ENCODE peak calls at places on chromosome 19, in ten cellular contexts. Q, P, N, M, B, Y, W, E, F and H are unnamed samples.

GRCh38 chr19:14530005-14530348 is 583 bp downstream of the TECR start:
- DNase-seq in P (no peak), N (peak; percentile 42), Q (peak; percentile 59), E (peak; percentile 87), W (no peak), F (no peak), B (no peak), Y (no peak), M (no peak), H (no peak)

GRCh38 chr19:47305309-47305751 is 4.3 kb upstream of the C5AR1 start:
- DNase-seq in Q (peak; percentile 47), E (peak; percentile 85), P (peak; percentile 81), W (peak; percentile 90), B (no peak), Y (peak; percentile 88), M (peak; percentile 67), F (peak; percentile 86), N (peak; percentile 75), H (peak; percentile 57)

GRCh38 chr19:55659822-55660221 is 5.0 kb downstream of the U2AF2 start:
- DNase-seq in B (no peak), N (no peak), P (no peak), Y (no peak), Q (no peak), F (no peak), E (no peak), M (peak; percentile 20), W (no peak), H (no peak)

GRCh38 chr19:39032164-39032918 is at the start of gene FBXO27:
- DNase-seq in P (no peak), W (no peak), F (no peak), N (no peak), Q (no peak), E (peak; percentile 35), M (no peak), Y (no peak), B (no peak), H (no peak)

GRCh38 chr19:55305491-55305890 is 19.6 kb downstream of the TMEM150B start:
- DNase-seq in Y (no peak), N (peak; percentile 46), Q (peak; percentile 39), M (peak; percentile 51), W (no peak), P (no peak), E (no peak), F (peak; percentile 66), B (no peak), H (peak; percentile 65)

GRCh38 chr19:23273022-23273593 is 22.9 kb upstream of the ZNF724 start:
- DNase-seq in M (no peak), E (no peak), W (no peak), Q (peak; percentile 1), F (no peak), Y (no peak), P (no peak), B (no peak), N (peak; percentile 39), H (no peak)

GRCh38 chr19:17718988-17719711 is at the start of gene MAP1S:
- DNase-seq in B (no peak), W (peak; percentile 25), M (peak; percentile 61), F (peak; percentile 54), Y (peak; percentile 46), E (peak; percentile 84), Q (peak; percentile 34), N (peak; percentile 78), P (peak; percentile 4), H (peak; percentile 92)

GRCh38 chr19:37401078-37401477 is 30.2 kb downstream of the ZNF527 start:
- DNase-seq in P (no peak), N (no peak), E (no peak), Q (no peak), W (no peak), M (no peak), B (no peak), Y (no peak), F (no peak), H (no peak)

GRCh38 chr19:42091300-42092266 is 15.6 kb downstream of the ZNF574 start:
- DNase-seq in P (peak; percentile 34), Y (no peak), B (no peak), F (no peak), N (no peak), W (peak; percentile 64), M (no peak), Q (no peak), E (no peak), H (no peak)

GRCh38 chr19:6752257-6753177 is 13.0 kb downstream of the TRIP10 start:
- DNase-seq in P (no peak), M (peak; percentile 47), F (no peak), Q (no peak), W (no peak), B (no peak), N (no peak), Y (no peak), E (peak; percentile 91), H (no peak)

GRCh38 chr19:6754653-6755463 is 12.4 kb downstream of the SH2D3A start:
- DNase-seq in Y (no peak), F (no peak), B (no peak), E (no peak), Q (no peak), W (no peak), N (no peak), M (no peak), P (no peak), H (no peak)

GRCh38 chr19:6751189-6751588 is 11.7 kb downstream of the TRIP10 start:
- DNase-seq in P (no peak), Q (no peak), E (no peak), F (no peak), N (no peak), Y (no peak), B (no peak), W (no peak), M (no peak), H (no peak)

GRCh38 chr19:6754136-6754535 is 13.1 kb downstream of the SH2D3A start:
- DNase-seq in N (no peak), M (peak; percentile 43), F (no peak), Y (no peak), P (no peak), W (no peak), E (no peak), Q (no peak), B (no peak), H (no peak)

GRCh38 chr19:6753178-6754031 is 13.8 kb downstream of the SH2D3A start:
- DNase-seq in M (peak; percentile 89), F (peak; percentile 58), P (peak; percentile 64), Q (peak; percentile 69), Y (peak; percentile 71), W (peak; percentile 15), B (peak; percentile 41), N (peak; percentile 96), E (peak; percentile 94), H (peak; percentile 91)
- TF ChIP-seq CTCF in M (peak; percentile 72), F (no peak), P (peak; percentile 71), Q (peak; percentile 59), Y (no peak), W (no peak), B (peak; percentile 61), N (peak; percentile 60), E (peak; percentile 49), H (peak; percentile 66)

GRCh38 chr19:19997656-19998268 is 41.5 kb downstream of the ZNF682 start:
- DNase-seq in Y (peak; percentile 61), B (no peak), M (no peak), W (no peak), E (no peak), Q (peak; percentile 17), F (no peak), P (no peak), N (peak; percentile 2), H (no peak)
- TF ChIP-seq CTCF in Y (peak; percentile 91), B (peak; percentile 78), M (no peak), W (no peak), E (peak; percentile 21), Q (peak; percentile 70), F (no peak), P (peak; percentile 70), N (peak; percentile 32), H (no peak)

GRCh38 chr19:1590641-1591397 is 1.8 kb downstream of the MBD3 start:
- DNase-seq in Y (no peak), P (no peak), B (no peak), N (peak; percentile 67), Q (peak; percentile 23), W (no peak), F (no peak), E (peak; percentile 59), M (no peak), H (peak; percentile 70)
- TF ChIP-seq CTCF in Y (no peak), P (peak; percentile 27), B (no peak), N (peak; percentile 51), Q (no peak), W (peak; percentile 37), F (peak; percentile 21), E (peak; percentile 32), M (no peak), H (peak; percentile 70)

GRCh38 chr19:40533508-40533907 is 43.2 kb upstream of the SHKBP1 start:
- DNase-seq in F (peak; percentile 80), M (no peak), N (no peak), E (no peak), P (no peak), Y (no peak), W (no peak), Q (no peak), B (no peak), H (no peak)

GRCh38 chr19:40528533-40529092 is 48.1 kb upstream of the SHKBP1 start:
- DNase-seq in F (no peak), Q (no peak), M (no peak), W (no peak), B (no peak), N (no peak), P (no peak), Y (no peak), E (no peak), H (no peak)

GRCh38 chr19:40528078-40528477 is 48.6 kb upstream of the SHKBP1 start:
- DNase-seq in P (no peak), Y (no peak), F (no peak), W (no peak), M (no peak), Q (no peak), B (no peak), E (no peak), N (no peak), H (no peak)

GRCh38 chr19:40529093-40529954 is 47.3 kb upstream of the SHKBP1 start:
- DNase-seq in Y (peak; percentile 88), M (peak; percentile 87), N (peak; percentile 91), W (peak; percentile 61), Q (peak; percentile 89), P (peak; percentile 26), E (peak; percentile 90), B (no peak), F (peak; percentile 100), H (peak; percentile 99)

DNA sequence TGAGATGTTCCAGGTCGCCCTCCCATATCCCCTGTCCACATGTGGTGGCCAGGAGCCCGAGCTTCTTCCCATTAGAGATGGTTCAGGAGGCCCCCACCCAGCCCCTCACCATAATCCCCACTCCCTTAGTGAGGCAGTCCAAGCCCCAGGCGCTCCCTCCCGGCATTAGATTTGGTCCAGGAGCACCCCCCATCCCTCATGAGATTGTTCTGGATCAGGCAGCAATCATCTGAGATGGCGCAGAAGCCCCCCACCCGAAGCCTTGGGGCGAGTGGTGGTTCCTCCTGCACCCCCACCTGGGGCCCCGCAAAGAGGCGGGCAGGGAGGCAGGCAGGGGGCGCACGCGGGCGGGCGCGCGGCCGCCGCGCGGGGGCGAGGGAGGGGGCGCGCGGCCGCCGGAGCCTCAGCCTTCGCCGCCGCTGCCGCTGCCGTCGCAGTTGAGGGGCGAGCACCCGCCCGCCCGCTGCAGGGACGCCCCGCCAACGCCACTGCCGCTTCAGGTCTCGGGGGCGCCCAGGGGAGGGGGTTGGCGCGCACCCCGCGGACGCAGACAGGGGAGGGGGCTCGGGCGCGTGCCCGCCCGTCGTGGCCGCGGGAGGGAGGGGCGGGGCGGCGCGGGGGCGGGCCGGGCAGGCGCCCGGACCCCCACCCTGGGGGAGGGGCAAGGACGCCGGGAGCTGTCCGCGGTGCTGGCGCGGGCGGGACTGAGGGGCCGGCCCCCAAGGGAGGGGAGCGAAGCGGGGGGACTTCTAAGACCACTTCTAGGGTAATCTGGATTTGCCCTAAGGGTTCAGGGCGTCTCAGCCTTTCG is 46.4 kb upstream of the SHKBP1 start:
- DNase-seq in Q (peak; percentile 10), E (peak; percentile 66), B (no peak), F (peak; percentile 77), P (no peak), Y (peak; percentile 23), W (no peak), M (peak; percentile 59), N (no peak), H (peak; percentile 45)
- TF ChIP-seq CTCF in Q (no peak), E (peak; percentile 26), B (no peak), F (peak; percentile 87), P (peak; percentile 16), Y (no peak), W (peak; percentile 24), M (no peak), N (no peak), H (peak; percentile 23)